ENCODE peak calls at places on chromosomes 16 and 17, in six cellular contexts. I, Z, Q, L, E and M are unnamed samples.
A peak's percentile ranks its signal among the peaks of the same experiment; 100 is the strongest.

GRCh38 chr16:85927938-85928337 is 29.0 kb downstream of the IRF8 start:
- DNase-seq in Q (no peak), I (no peak), L (no peak), E (no peak), Z (no peak), M (no peak)

GRCh38 chr17:78950870-78951269 is 25.7 kb upstream of the TIMP2 start:
- DNase-seq in I (no peak), E (no peak), Q (no peak), L (no peak), Z (no peak), M (no peak)

GRCh38 chr16:53372942-53373871 is 61.1 kb upstream of the RBL2 start:
- DNase-seq in Q (peak; percentile 82), E (peak; percentile 47), L (no peak), I (peak; percentile 74), Z (peak; percentile 75), M (no peak)

GRCh38 chr17:79379700-79380099 is 231.2 kb downstream of the RBFOX3 start:
- DNase-seq in L (no peak), Z (no peak), I (no peak), E (no peak), Q (no peak), M (no peak)

GRCh38 chr16:58235663-58236062 is 37.8 kb upstream of the CSNK2A2 start:
- DNase-seq in Z (no peak), Q (no peak), I (no peak), L (no peak), E (no peak), M (no peak)

GRCh38 chr17:77424585-77425344 is 284.0 kb downstream of the SEC14L1 start:
- DNase-seq in Q (no peak), I (no peak), Z (peak; percentile 94), E (no peak), L (peak; percentile 90), M (no peak)

GRCh38 chr16:67068212-67068753 is 39.3 kb downstream of the CBFB start:
- DNase-seq in Z (no peak), L (no peak), E (no peak), Q (no peak), I (no peak), M (no peak)

GRCh38 chr16:711084-711483 is 3.8 kb upstream of the METRN start:
- DNase-seq in Q (no peak), L (no peak), Z (no peak), E (no peak), I (no peak), M (no peak)

GRCh38 chr17:49515196-49515770 is 20.2 kb downstream of the NGFR start:
- DNase-seq in Q (no peak), E (no peak), Z (peak; percentile 93), L (peak; percentile 89), I (no peak), M (peak; percentile 89)

GRCh38 chr16:48014349-48015135 is 141.3 kb downstream of the ABCC12 start:
- DNase-seq in Q (no peak), I (no peak), E (no peak), L (peak; percentile 20), Z (no peak), M (peak; percentile 85)

GRCh38 chr17:48515925-48516900 is 14.6 kb downstream of the HOXB1 start:
- DNase-seq in L (no peak), Q (no peak), I (no peak), E (no peak), Z (no peak), M (no peak)

GRCh38 chr17:21042434-21043295 is at the start of gene USP22:
- DNase-seq in Z (no peak), E (no peak), L (no peak), Q (no peak), I (peak; percentile 91), M (no peak)

GRCh38 chr17:17696871-17697633 is 15.8 kb downstream of the RAI1 start:
- DNase-seq in Z (no peak), Q (no peak), E (no peak), L (no peak), I (no peak), M (no peak)

GRCh38 chr17:45316271-45317112 is at the start of gene MAP3K14:
- DNase-seq in Q (peak; percentile 61), I (peak; percentile 53), E (peak; percentile 8), L (no peak), Z (peak; percentile 91), M (no peak)

GRCh38 chr16:83187404-83187803 is 560.6 kb downstream of the CDH13 start:
- DNase-seq in I (no peak), L (peak; percentile 34), E (no peak), Q (no peak), Z (no peak), M (peak; percentile 39)

GRCh38 chr16:50671644-50672260 is 9.4 kb downstream of the SNX20 start:
- DNase-seq in I (peak; percentile 68), E (no peak), L (no peak), Z (peak; percentile 11), Q (peak; percentile 54), M (no peak)

GRCh38 chr17:43814714-43815113 is 18.2 kb downstream of the MPP3 start:
- DNase-seq in Z (no peak), I (no peak), Q (no peak), E (no peak), L (no peak), M (peak; percentile 25)

GRCh38 chr17:64063088-64063487 is 42.7 kb upstream of the ICAM2 start:
- DNase-seq in L (no peak), E (no peak), Z (no peak), I (no peak), Q (no peak), M (no peak)

GRCh38 chr17:37605081-37605480 is 4.1 kb downstream of the SYNRG start:
- DNase-seq in Z (no peak), I (no peak), L (no peak), Q (no peak), E (no peak), M (no peak)

GRCh38 chr16:17161034-17161433 is 309.7 kb downstream of the XYLT1 start:
- DNase-seq in Z (no peak), Q (no peak), L (no peak), I (no peak), E (no peak), M (no peak)

GRCh38 chr16:11060364-11060763 is 116.0 kb downstream of the CLEC16A start:
- DNase-seq in E (no peak), Z (no peak), I (no peak), L (no peak), Q (no peak), M (no peak)

GRCh38 chr17:83183150-83183820 is 103.9 kb downstream of the METRNL start:
- DNase-seq in E (no peak), Q (no peak), I (no peak), L (no peak), Z (peak; percentile 63), M (no peak)

GRCh38 chr17:20997711-20998570 is 44.9 kb downstream of the USP22 start:
- DNase-seq in I (no peak), Z (no peak), Q (no peak), L (no peak), E (no peak), M (no peak)

GRCh38 chr16:21666772-21667171 is 3.0 kb downstream of the OTOA start:
- DNase-seq in L (no peak), I (no peak), Q (no peak), E (no peak), Z (no peak), M (no peak)